ENCODE peak calls at places on chromosomes 13 and 19, in six cellular contexts. W, J, Q, D, N and V are unnamed samples.

GRCh38 chr13:66689628-66690027 is 540.5 kb downstream of the PCDH9 start:
- DNase-seq in W (no peak), J (no peak), Q (peak; percentile 3), D (no peak), N (peak; percentile 19), V (no peak)

GRCh38 chr13:83332751-83333150 is 549.5 kb downstream of the SLITRK1 start:
- DNase-seq in W (no peak), J (no peak), Q (no peak), D (no peak), N (no peak), V (no peak)

GRCh38 chr13:97276862-97277269 is 54.7 kb downstream of the MBNL2 start:
- DNase-seq in W (no peak), J (no peak), Q (no peak), D (no peak), N (no peak), V (no peak)

GRCh38 chr19:7831452-7831851 is 1.4 kb downstream of the EVI5L start:
- DNase-seq in W (no peak), J (no peak), Q (peak; percentile 88), D (no peak), N (peak; percentile 79), V (no peak)

GRCh38 chr13:44117351-44117750 is 237.6 kb downstream of the LACC1 start:
- DNase-seq in W (no peak), J (no peak), Q (peak; percentile 57), D (no peak), N (no peak), V (no peak)

GRCh38 chr13:34899888-34900287 is 42.2 kb upstream of the NBEA start:
- DNase-seq in W (no peak), J (no peak), Q (peak; percentile 11), D (no peak), N (no peak), V (no peak)

GRCh38 chr13:38417727-38418126 is 68.1 kb downstream of the UFM1 start:
- DNase-seq in W (no peak), J (no peak), Q (peak; percentile 55), D (no peak), N (peak; percentile 16), V (no peak)

GRCh38 chr19:4472174-4472974 is at the start of gene HDGFL2:
- DNase-seq in W (no peak), J (no peak), Q (no peak), D (no peak), N (peak; percentile 38), V (no peak)

GRCh38 chr13:29693297-29693945 is 97.9 kb upstream of the SLC7A1 start:
- DNase-seq in W (no peak), J (no peak), Q (no peak), D (peak; percentile 34), N (no peak), V (no peak)

GRCh38 chr13:45331981-45332830 is 8.8 kb downstream of the TPT1 start:
- DNase-seq in W (no peak), J (no peak), Q (no peak), D (no peak), N (no peak), V (no peak)

GRCh38 chr13:51999525-51999924 is 11.7 kb downstream of the ATP7B start:
- DNase-seq in W (no peak), J (no peak), Q (no peak), D (peak; percentile 51), N (no peak), V (no peak)

GRCh38 chr13:73772449-73773186 is 361.6 kb downstream of the KLF12 start:
- DNase-seq in W (no peak), J (no peak), Q (no peak), D (no peak), N (no peak), V (no peak)

GRCh38 chr19:34428549-34429285 is 536 bp downstream of the UBA2 start:
- DNase-seq in W (no peak), J (peak; percentile 24), Q (peak; percentile 36), D (no peak), N (peak; percentile 61), V (no peak)

GRCh38 chr13:59279024-59279423 is 884.7 kb downstream of the DIAPH3 start:
- DNase-seq in W (no peak), J (no peak), Q (no peak), D (no peak), N (no peak), V (no peak)

GRCh38 chr19:1001538-1002166 is 1.4 kb downstream of the GRIN3B start:
- DNase-seq in W (no peak), J (peak; percentile 63), Q (peak; percentile 55), D (peak; percentile 56), N (peak; percentile 79), V (peak; percentile 61)

GRCh38 chr13:25827986-25828385 is 223.8 kb downstream of the SHISA2 start:
- DNase-seq in W (no peak), J (no peak), Q (no peak), D (no peak), N (no peak), V (no peak)

GRCh38 chr19:2227415-2228156 is 8.5 kb downstream of the PLEKHJ1 start:
- DNase-seq in W (no peak), J (no peak), Q (no peak), D (no peak), N (no peak), V (no peak)

GRCh38 chr19:18764591-18765051 is 26.5 kb downstream of the COMP start:
- DNase-seq in W (no peak), J (no peak), Q (no peak), D (no peak), N (no peak), V (no peak)

GRCh38 chr13:50691176-50691681 is 152.3 kb downstream of the DLEU7 start:
- DNase-seq in W (no peak), J (no peak), Q (no peak), D (no peak), N (no peak), V (no peak)

GRCh38 chr13:33637978-33638743 is 179.8 kb upstream of the RFC3 start:
- DNase-seq in W (no peak), J (no peak), Q (peak; percentile 54), D (no peak), N (no peak), V (no peak)

GRCh38 chr19:45276284-45276687 is 25.2 kb downstream of the MARK4 start:
- DNase-seq in W (no peak), J (no peak), Q (no peak), D (no peak), N (no peak), V (no peak)

GRCh38 chr19:47445937-47446402 is 25.7 kb downstream of the SLC8A2 start:
- DNase-seq in W (no peak), J (peak; percentile 73), Q (no peak), D (peak; percentile 42), N (peak; percentile 58), V (peak; percentile 64)

GRCh38 chr19:46845959-46846459 is 4.6 kb downstream of the AP2S1 start:
- DNase-seq in W (no peak), J (no peak), Q (no peak), D (no peak), N (no peak), V (no peak)

GRCh38 chr19:39411832-39412099 is 703 bp upstream of the PLEKHG2 start:
- DNase-seq in W (peak; percentile 96), J (peak; percentile 87), Q (peak; percentile 91), D (peak; percentile 93), N (peak; percentile 93), V (peak; percentile 93)

GRCh38 chr19:33524024-33524664 is 2.6 kb upstream of the PEPD start:
- DNase-seq in W (no peak), J (no peak), Q (no peak), D (no peak), N (no peak), V (no peak)

GRCh38 chr13:96130818-96131217 is 40.9 kb downstream of the HS6ST3 start:
- DNase-seq in W (no peak), J (no peak), Q (peak; percentile 2), D (no peak), N (peak; percentile 27), V (no peak)

GRCh38 chr13:29621841-29622240 is 26.4 kb upstream of the SLC7A1 start:
- DNase-seq in W (no peak), J (no peak), Q (no peak), D (no peak), N (no peak), V (no peak)

GRCh38 chr13:113208424-113209335 is at the start of gene PCID2:
- DNase-seq in W (peak; percentile 76), J (peak; percentile 89), Q (peak; percentile 97), D (peak; percentile 86), N (peak; percentile 96), V (peak; percentile 95)

DNA sequence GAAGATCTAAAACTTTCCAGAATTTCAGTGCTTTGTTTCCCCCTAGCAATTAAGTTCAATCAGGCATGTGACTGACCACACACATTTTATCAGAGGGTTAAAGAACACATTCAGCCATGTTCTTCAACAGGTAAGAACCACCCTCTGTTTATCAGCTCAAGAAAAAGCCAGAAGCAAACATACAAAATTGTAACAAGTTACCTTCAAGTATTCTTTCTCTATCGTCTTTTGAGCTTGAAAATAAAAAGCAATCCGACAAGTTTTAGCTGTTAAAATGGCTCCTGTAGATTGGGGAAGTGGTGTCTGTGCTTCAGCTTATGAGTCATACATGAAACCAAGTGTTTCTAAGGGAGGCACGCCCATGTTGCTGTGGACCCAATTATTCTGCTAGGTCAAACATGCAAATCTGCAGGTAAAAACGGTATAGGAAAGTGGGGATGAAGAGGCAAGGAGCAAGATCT is at the start of gene ELF1:
- DNase-seq in W (no peak), J (peak; percentile 28), Q (peak; percentile 76), D (peak; percentile 68), N (no peak), V (peak; percentile 76)
- H3K27ac ChIP-seq in W (peak within 1 kb of the TSS; percentile 37), J (peak within 1 kb of the TSS; percentile 95), Q (peak within 1 kb of the TSS; percentile 27), D (peak within 1 kb of the TSS; percentile 40), N (no peak within 1 kb of the TSS), V (peak within 1 kb of the TSS; percentile 85)

DNA sequence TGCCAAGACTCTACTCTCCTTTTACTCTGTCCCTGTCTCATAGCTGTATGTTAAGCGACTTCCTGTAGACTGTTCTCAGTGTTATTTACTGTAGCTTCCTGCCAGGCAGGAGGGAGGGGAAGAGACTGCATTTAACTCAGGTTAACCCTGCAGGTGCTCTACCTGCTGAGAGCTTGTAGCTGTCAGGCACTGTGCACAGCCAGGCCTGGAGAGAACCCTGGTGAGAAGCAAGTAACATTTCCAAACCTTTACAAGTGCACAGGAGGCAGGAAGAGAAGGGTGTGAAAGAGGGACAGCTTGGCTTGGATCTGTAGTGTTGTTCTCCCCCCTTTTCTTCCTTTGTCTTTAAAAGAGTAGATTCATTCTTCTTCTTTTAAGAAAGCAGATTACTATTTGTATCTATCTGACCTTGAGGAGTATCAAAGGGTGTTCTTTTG is 167.1 kb downstream of the LMO7 start:
- DNase-seq in W (no peak), J (peak; percentile 4), Q (peak; percentile 77), D (no peak), N (no peak), V (peak; percentile 33)
- H3K4me3 ChIP-seq in W (no peak overlapping the region), J (no peak overlapping the region), Q (no peak overlapping the region), D (no peak overlapping the region), N (no peak overlapping the region), V (no peak overlapping the region)

GRCh38 chr13:111475488-111475887 is 155.0 kb downstream of the TEX29 start:
- DNase-seq in W (no peak), J (no peak), Q (no peak), D (no peak), N (no peak), V (no peak)
- H3K27me3 ChIP-seq in W (no peaks in the 10 kb centered on the region), J (no peaks in the 10 kb centered on the region), Q (no peaks in the 10 kb centered on the region), D (no peaks in the 10 kb centered on the region), N (no peaks in the 10 kb centered on the region), V (no peaks in the 10 kb centered on the region)

GRCh38 chr19:38183227-38183914 is 40.7 kb downstream of the DPF1 start:
- DNase-seq in W (no peak), J (no peak), Q (peak; percentile 68), D (no peak), N (peak; percentile 86), V (no peak)

GRCh38 chr19:38180071-38180470 is 44.0 kb downstream of the DPF1 start:
- DNase-seq in W (no peak), J (no peak), Q (no peak), D (no peak), N (no peak), V (no peak)

GRCh38 chr19:38184815-38185214 is 39.2 kb downstream of the DPF1 start:
- DNase-seq in W (no peak), J (no peak), Q (no peak), D (no peak), N (no peak), V (no peak)

GRCh38 chr19:38182536-38183210 is 41.3 kb downstream of the DPF1 start:
- DNase-seq in W (no peak), J (no peak), Q (no peak), D (no peak), N (no peak), V (no peak)
- H3K27ac ChIP-seq in W (no peak overlapping the region), J (no peak overlapping the region), Q (no peak overlapping the region), D (no peak overlapping the region), N (no peak overlapping the region), V (no peak overlapping the region)